ENCODE peak calls at places on chromosomes 6 and 20, in four cellular contexts. One of them, this sample, is unnamed.

GRCh38 chr6:45966340-45966739 is 49.3 kb downstream of the CLIC5 start:
- DNase-seq in mesendoderm: no peak
- DNase-seq in neural progenitor cell: no peak
- DNase-seq in fibroblast of lung: peak
- DNase-seq in this sample: no peak

GRCh38 chr20:3134151-3134550 is 25.5 kb downstream of the FASTKD5 start:
- DNase-seq in fibroblast of lung: no peak
- DNase-seq in mesendoderm: no peak
- DNase-seq in neural progenitor cell: no peak
- DNase-seq in this sample: no peak

GRCh38 chr6:124073820-124074587 is 270.3 kb downstream of the NKAIN2 start:
- DNase-seq in neural progenitor cell: no peak
- DNase-seq in mesendoderm: peak
- DNase-seq in fibroblast of lung: no peak
- DNase-seq in this sample: no peak

GRCh38 chr6:41546866-41547798 is 951 bp downstream of the FOXP4 start:
- DNase-seq in mesendoderm: peak
- DNase-seq in fibroblast of lung: peak
- DNase-seq in neural progenitor cell: peak
- DNase-seq in this sample: peak

GRCh38 chr20:19750207-19750606 is 7.9 kb upstream of the RIN2 start:
- DNase-seq in mesendoderm: no peak
- DNase-seq in fibroblast of lung: no peak
- DNase-seq in neural progenitor cell: no peak
- DNase-seq in this sample: no peak

GRCh38 chr20:41329435-41330342 is 10.9 kb upstream of the LPIN3 start:
- DNase-seq in neural progenitor cell: no peak
- DNase-seq in fibroblast of lung: peak
- DNase-seq in mesendoderm: peak
- DNase-seq in this sample: no peak

GRCh38 chr6:51541847-51542246 is 545.6 kb downstream of the PKHD1 start:
- DNase-seq in neural progenitor cell: peak
- DNase-seq in fibroblast of lung: no peak
- DNase-seq in mesendoderm: no peak
- DNase-seq in this sample: no peak

GRCh38 chr6:89323461-89324098 is 8.5 kb upstream of the GABRR2 start:
- DNase-seq in fibroblast of lung: no peak
- DNase-seq in neural progenitor cell: no peak
- DNase-seq in mesendoderm: no peak
- DNase-seq in this sample: peak

GRCh38 chr6:132937466-132937906 is 123.1 kb downstream of the RPS12 start:
- DNase-seq in neural progenitor cell: peak
- DNase-seq in fibroblast of lung: peak
- DNase-seq in mesendoderm: peak
- DNase-seq in this sample: peak

GRCh38 chr6:72861935-72862432 is 240.1 kb downstream of the KCNQ5 start:
- DNase-seq in neural progenitor cell: no peak
- DNase-seq in fibroblast of lung: peak
- DNase-seq in mesendoderm: no peak
- DNase-seq in this sample: peak

GRCh38 chr6:18501313-18502013 is 114.3 kb downstream of the RNF144B start:
- DNase-seq in mesendoderm: no peak
- DNase-seq in neural progenitor cell: no peak
- DNase-seq in fibroblast of lung: peak
- DNase-seq in this sample: peak

GRCh38 chr6:153489479-153489878 is 358.4 kb upstream of the RGS17 start:
- DNase-seq in neural progenitor cell: no peak
- DNase-seq in mesendoderm: peak
- DNase-seq in fibroblast of lung: no peak
- DNase-seq in this sample: no peak

GRCh38 chr20:13222319-13222716 is 1.2 kb downstream of the ISM1 start:
- DNase-seq in fibroblast of lung: no peak
- DNase-seq in neural progenitor cell: peak
- DNase-seq in mesendoderm: peak
- DNase-seq in this sample: no peak

GRCh38 chr20:63097336-63097831 is 90.6 kb upstream of the BHLHE23 start:
- DNase-seq in mesendoderm: no peak
- DNase-seq in fibroblast of lung: no peak
- DNase-seq in neural progenitor cell: no peak
- DNase-seq in this sample: no peak

GRCh38 chr20:45229264-45230056 is 8.3 kb downstream of the SEMG2 start:
- DNase-seq in neural progenitor cell: peak
- DNase-seq in mesendoderm: peak
- DNase-seq in fibroblast of lung: no peak
- DNase-seq in this sample: peak

GRCh38 chr20:37160683-37161082 is 18.4 kb upstream of the RPN2 start:
- DNase-seq in mesendoderm: no peak
- DNase-seq in fibroblast of lung: no peak
- DNase-seq in neural progenitor cell: no peak
- DNase-seq in this sample: no peak

GRCh38 chr6:1608976-1609661 is 596 bp upstream of the FOXC1 start:
- DNase-seq in neural progenitor cell: peak
- DNase-seq in fibroblast of lung: no peak
- DNase-seq in mesendoderm: peak
- DNase-seq in this sample: peak

GRCh38 chr20:56428881-56429280 is 16.8 kb downstream of the CASS4 start:
- DNase-seq in mesendoderm: no peak
- DNase-seq in fibroblast of lung: no peak
- DNase-seq in neural progenitor cell: no peak
- DNase-seq in this sample: no peak

GRCh38 chr20:36614781-36615557 is 9.4 kb downstream of the RAB5IF start:
- DNase-seq in fibroblast of lung: peak
- DNase-seq in neural progenitor cell: no peak
- DNase-seq in mesendoderm: no peak
- DNase-seq in this sample: no peak

GRCh38 chr20:24673678-24674570 is 204.5 kb downstream of the SYNDIG1 start:
- DNase-seq in mesendoderm: no peak
- DNase-seq in neural progenitor cell: no peak
- DNase-seq in fibroblast of lung: peak
- DNase-seq in this sample: no peak

GRCh38 chr20:41776450-41776849 is 158.3 kb upstream of the CHD6 start:
- DNase-seq in neural progenitor cell: peak
- DNase-seq in fibroblast of lung: no peak
- DNase-seq in mesendoderm: no peak
- DNase-seq in this sample: no peak

GRCh38 chr6:129641344-129641743 is 68.6 kb downstream of the ARHGAP18 start:
- DNase-seq in fibroblast of lung: peak
- DNase-seq in neural progenitor cell: no peak
- DNase-seq in mesendoderm: no peak
- DNase-seq in this sample: peak

GRCh38 chr20:49385471-49385870 is 97.0 kb downstream of the KCNB1 start:
- DNase-seq in mesendoderm: peak
- DNase-seq in neural progenitor cell: peak
- DNase-seq in fibroblast of lung: peak
- DNase-seq in this sample: peak

GRCh38 chr20:36441416-36441815 is 99.9 kb upstream of the MYL9 start:
- DNase-seq in neural progenitor cell: no peak
- DNase-seq in fibroblast of lung: no peak
- DNase-seq in mesendoderm: no peak
- DNase-seq in this sample: no peak

GRCh38 chr6:144234935-144235334 is 50.2 kb upstream of the UTRN start:
- DNase-seq in mesendoderm: no peak
- DNase-seq in fibroblast of lung: no peak
- DNase-seq in neural progenitor cell: no peak
- DNase-seq in this sample: no peak

GRCh38 chr6:158784505-158784904 is 34.7 kb downstream of the EZR start:
- DNase-seq in mesendoderm: peak
- DNase-seq in fibroblast of lung: peak
- DNase-seq in neural progenitor cell: no peak
- DNase-seq in this sample: no peak

GRCh38 chr6:37484786-37485170 is 14.9 kb downstream of the CCDC167 start:
- DNase-seq in mesendoderm: no peak
- DNase-seq in neural progenitor cell: no peak
- DNase-seq in fibroblast of lung: no peak
- DNase-seq in this sample: no peak
- H3K27ac ChIP-seq in mesendoderm: no peak
- H3K27ac ChIP-seq in neural progenitor cell: no peak
- H3K27ac ChIP-seq in fibroblast of lung: no peak
- H3K27ac ChIP-seq in this sample: no peak

GRCh38 chr6:101086473-101086872 is 205.3 kb upstream of the ASCC3 start:
- DNase-seq in mesendoderm: peak
- DNase-seq in neural progenitor cell: peak
- DNase-seq in fibroblast of lung: no peak
- DNase-seq in this sample: peak

GRCh38 chr6:101085327-101085726 is 204.2 kb upstream of the ASCC3 start:
- DNase-seq in neural progenitor cell: peak
- DNase-seq in fibroblast of lung: peak
- DNase-seq in mesendoderm: peak
- DNase-seq in this sample: peak

GRCh38 chr6:101089640-101090039 is 208.5 kb upstream of the ASCC3 start:
- DNase-seq in fibroblast of lung: no peak
- DNase-seq in neural progenitor cell: no peak
- DNase-seq in mesendoderm: no peak
- DNase-seq in this sample: no peak

GRCh38 chr6:101088594-101088993 is 207.5 kb upstream of the ASCC3 start:
- DNase-seq in neural progenitor cell: no peak
- DNase-seq in fibroblast of lung: no peak
- DNase-seq in mesendoderm: no peak
- DNase-seq in this sample: no peak

GRCh38 chr6:101090281-101090680 is 209.2 kb upstream of the ASCC3 start:
- DNase-seq in neural progenitor cell: no peak
- DNase-seq in fibroblast of lung: peak
- DNase-seq in mesendoderm: no peak
- DNase-seq in this sample: no peak
- H3K27ac ChIP-seq in neural progenitor cell: no peak
- H3K27ac ChIP-seq in fibroblast of lung: no peak
- H3K27ac ChIP-seq in mesendoderm: no peak
- H3K27ac ChIP-seq in this sample: no peak

GRCh38 chr20:4681971-4682370 is 39.7 kb upstream of the PRND start:
- DNase-seq in fibroblast of lung: peak
- DNase-seq in mesendoderm: no peak
- DNase-seq in neural progenitor cell: no peak
- DNase-seq in this sample: peak

GRCh38 chr20:4682682-4683081 is 39.0 kb upstream of the PRND start:
- DNase-seq in neural progenitor cell: no peak
- DNase-seq in mesendoderm: no peak
- DNase-seq in fibroblast of lung: no peak
- DNase-seq in this sample: no peak

GRCh38 chr20:4683261-4683660 is 38.4 kb upstream of the PRND start:
- DNase-seq in mesendoderm: no peak
- DNase-seq in neural progenitor cell: no peak
- DNase-seq in fibroblast of lung: no peak
- DNase-seq in this sample: no peak

GRCh38 chr20:4684837-4685413 is 36.8 kb upstream of the PRND start:
- DNase-seq in fibroblast of lung: peak
- DNase-seq in mesendoderm: peak
- DNase-seq in neural progenitor cell: no peak
- DNase-seq in this sample: peak

GRCh38 chr20:4681441-4681840 is 40.3 kb upstream of the PRND start:
- DNase-seq in neural progenitor cell: no peak
- DNase-seq in mesendoderm: no peak
- DNase-seq in fibroblast of lung: no peak
- DNase-seq in this sample: peak
- H3K27ac ChIP-seq in neural progenitor cell: no peak
- H3K27ac ChIP-seq in mesendoderm: no peak
- H3K27ac ChIP-seq in fibroblast of lung: no peak
- H3K27ac ChIP-seq in this sample: peak

GRCh38 chr6:108960601-108961000 is 112.4 kb downstream of the ARMC2 start:
- DNase-seq in fibroblast of lung: no peak
- DNase-seq in neural progenitor cell: no peak
- DNase-seq in mesendoderm: no peak
- DNase-seq in this sample: peak
- H3K27ac ChIP-seq in fibroblast of lung: no peak
- H3K27ac ChIP-seq in neural progenitor cell: no peak
- H3K27ac ChIP-seq in mesendoderm: no peak
- H3K27ac ChIP-seq in this sample: no peak

GRCh38 chr6:167140589-167141474 is 16.9 kb downstream of the GPR31 start:
- DNase-seq in fibroblast of lung: no peak
- DNase-seq in mesendoderm: no peak
- DNase-seq in neural progenitor cell: peak
- DNase-seq in this sample: no peak

GRCh38 chr6:167139761-167140160 is 16.9 kb downstream of the CCR6 start:
- DNase-seq in neural progenitor cell: no peak
- DNase-seq in fibroblast of lung: no peak
- DNase-seq in mesendoderm: no peak
- DNase-seq in this sample: no peak

GRCh38 chr6:167143041-167143440 is 14.7 kb downstream of the GPR31 start:
- DNase-seq in mesendoderm: no peak
- DNase-seq in fibroblast of lung: no peak
- DNase-seq in neural progenitor cell: no peak
- DNase-seq in this sample: no peak

GRCh38 chr6:167142433-167142761 is 15.4 kb downstream of the GPR31 start:
- DNase-seq in mesendoderm: no peak
- DNase-seq in neural progenitor cell: no peak
- DNase-seq in fibroblast of lung: no peak
- DNase-seq in this sample: no peak

GRCh38 chr6:167141667-167142432 is 15.9 kb downstream of the GPR31 start:
- DNase-seq in neural progenitor cell: peak
- DNase-seq in mesendoderm: peak
- DNase-seq in fibroblast of lung: no peak
- DNase-seq in this sample: peak
- H3K27ac ChIP-seq in neural progenitor cell: no peak
- H3K27ac ChIP-seq in mesendoderm: no peak
- H3K27ac ChIP-seq in fibroblast of lung: no peak
- H3K27ac ChIP-seq in this sample: no peak

DNA sequence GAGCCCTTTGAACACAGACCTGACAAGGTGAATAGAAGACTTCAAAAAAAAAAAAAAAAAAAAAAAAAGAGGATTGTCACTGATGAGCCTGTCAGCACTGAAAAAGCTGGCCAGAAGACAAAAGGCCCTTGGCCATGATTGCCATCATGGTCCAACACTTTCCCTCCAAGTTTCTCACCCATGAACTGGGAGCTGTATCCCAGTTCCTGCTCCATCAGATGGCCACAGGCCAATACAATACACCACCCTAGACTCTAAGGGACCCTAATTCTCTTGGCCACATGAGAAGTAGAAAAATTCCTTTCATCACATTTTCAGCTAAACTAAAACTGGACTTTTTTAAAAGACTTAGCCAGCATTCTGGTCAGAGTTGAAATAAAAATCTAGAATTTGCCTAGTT is 50.2 kb downstream of the NUDT3 start:
- DNase-seq in neural progenitor cell: no peak
- DNase-seq in mesendoderm: no peak
- DNase-seq in fibroblast of lung: no peak
- DNase-seq in this sample: no peak
- H3K27ac ChIP-seq in neural progenitor cell: no peak
- H3K27ac ChIP-seq in mesendoderm: no peak
- H3K27ac ChIP-seq in fibroblast of lung: no peak
- H3K27ac ChIP-seq in this sample: no peak

GRCh38 chr6:15234068-15234758 is 11.7 kb upstream of the JARID2 start:
- DNase-seq in neural progenitor cell: no peak
- DNase-seq in mesendoderm: no peak
- DNase-seq in fibroblast of lung: no peak
- DNase-seq in this sample: no peak
- H3K27ac ChIP-seq in neural progenitor cell: no peak
- H3K27ac ChIP-seq in mesendoderm: no peak
- H3K27ac ChIP-seq in fibroblast of lung: no peak
- H3K27ac ChIP-seq in this sample: no peak